ENCODE peak calls at places on chromosomes 6 and 20, in four cellular contexts. D is nephron progenitor cell, Q is tibial artery, R is uterus. W is an unnamed sample.

GRCh38 chr6:14165091-14165490 is 47.5 kb downstream of the CD83 start:
- DNase-seq in D (no peak), Q (no peak), R (no peak), W (no peak)

GRCh38 chr6:151847064-151847463 is 39.6 kb downstream of the ESR1 start:
- DNase-seq in D (peak), Q (no peak), R (no peak), W (peak)

GRCh38 chr6:28393912-28394662 is 5.5 kb downstream of the ZSCAN12 start:
- DNase-seq in D (no peak), Q (no peak), R (no peak), W (no peak)

GRCh38 chr6:11098009-11098408 is 4.4 kb downstream of the SMIM13 start:
- DNase-seq in D (no peak), Q (no peak), R (no peak), W (no peak)

GRCh38 chr6:82955841-82956240 is 109.8 kb downstream of the UBE3D start:
- DNase-seq in D (no peak), Q (no peak), R (no peak), W (no peak)

GRCh38 chr20:54716790-54717189 is 241.4 kb downstream of the DOK5 start:
- DNase-seq in D (no peak), Q (no peak), R (no peak), W (no peak)

GRCh38 chr6:4568138-4568537 is 208.1 kb upstream of the CDYL start:
- DNase-seq in D (no peak), Q (no peak), R (no peak), W (no peak)

GRCh38 chr6:159074120-159074684 is 29.4 kb upstream of the TAGAP start:
- DNase-seq in D (no peak), Q (no peak), R (no peak), W (no peak)

GRCh38 chr20:42082611-42083010 is 464.4 kb upstream of the CHD6 start:
- DNase-seq in D (no peak), Q (no peak), R (no peak), W (no peak)

GRCh38 chr6:124470803-124471202 is 491.4 kb upstream of the RNF217 start:
- DNase-seq in D (no peak), Q (no peak), R (no peak), W (no peak)

GRCh38 chr6:132919476-132919875 is 105.1 kb downstream of the RPS12 start:
- DNase-seq in D (no peak), Q (peak), R (peak), W (no peak)

GRCh38 chr20:24773751-24774201 is 175.3 kb upstream of the CST7 start:
- DNase-seq in D (no peak), Q (peak), R (no peak), W (no peak)

GRCh38 chr20:63782051-63782471 is 42.5 kb downstream of the SLC2A4RG start:
- DNase-seq in D (no peak), Q (no peak), R (no peak), W (no peak)
- TF ChIP-seq CTCF in D (no peak), Q (no peak), R (no peak), W (no peak)

GRCh38 chr6:30818426-30818841 is 65.9 kb upstream of the DDR1 start:
- DNase-seq in D (no peak), Q (no peak), R (no peak), W (no peak)

GRCh38 chr6:30816791-30817739 is 67.3 kb upstream of the DDR1 start:
- DNase-seq in D (no peak), Q (no peak), R (no peak), W (no peak)

GRCh38 chr6:30819287-30819917 is 64.9 kb upstream of the DDR1 start:
- DNase-seq in D (no peak), Q (no peak), R (no peak), W (no peak)

GRCh38 chr6:30821862-30822784 is 62.2 kb upstream of the DDR1 start:
- DNase-seq in D (no peak), Q (no peak), R (no peak), W (no peak)

DNA sequence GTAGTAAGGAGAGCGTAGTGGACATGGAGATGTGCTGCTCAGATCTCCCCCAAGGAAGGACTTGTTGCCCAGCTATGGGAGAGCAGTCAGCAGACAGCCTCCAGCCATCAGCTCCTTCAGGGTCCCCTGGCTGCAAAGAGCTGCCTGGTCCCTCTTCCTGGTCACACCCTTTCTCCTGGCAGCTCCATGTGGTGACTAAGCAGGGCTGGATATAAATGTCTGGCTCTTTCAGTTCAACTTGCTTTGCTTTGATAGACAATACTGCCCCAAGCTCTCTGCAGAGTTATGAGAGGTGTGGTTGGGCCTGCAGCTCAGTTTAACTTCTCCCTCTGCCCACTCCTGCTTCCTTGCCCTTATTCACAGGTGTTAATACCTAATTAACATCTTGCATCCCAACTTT is 64.1 kb upstream of the DDR1 start:
- DNase-seq in D (no peak), Q (peak), R (no peak), W (no peak)
- TF ChIP-seq CTCF in D (no peak), Q (no peak), R (no peak), W (no peak)

GRCh38 chr20:34108616-34109174 is 3.3 kb downstream of the EIF2S2 start:
- DNase-seq in D (no peak), Q (no peak), R (no peak), W (no peak)
- TF ChIP-seq CTCF in D (no peak), Q (no peak), R (no peak), W (no peak)

GRCh38 chr20:49914310-49915117 is 815 bp downstream of the SPATA2 start:
- DNase-seq in D (no peak), Q (peak), R (no peak), W (no peak)
- TF ChIP-seq CTCF in D (no peak), Q (no peak), R (no peak), W (no peak)

DNA sequence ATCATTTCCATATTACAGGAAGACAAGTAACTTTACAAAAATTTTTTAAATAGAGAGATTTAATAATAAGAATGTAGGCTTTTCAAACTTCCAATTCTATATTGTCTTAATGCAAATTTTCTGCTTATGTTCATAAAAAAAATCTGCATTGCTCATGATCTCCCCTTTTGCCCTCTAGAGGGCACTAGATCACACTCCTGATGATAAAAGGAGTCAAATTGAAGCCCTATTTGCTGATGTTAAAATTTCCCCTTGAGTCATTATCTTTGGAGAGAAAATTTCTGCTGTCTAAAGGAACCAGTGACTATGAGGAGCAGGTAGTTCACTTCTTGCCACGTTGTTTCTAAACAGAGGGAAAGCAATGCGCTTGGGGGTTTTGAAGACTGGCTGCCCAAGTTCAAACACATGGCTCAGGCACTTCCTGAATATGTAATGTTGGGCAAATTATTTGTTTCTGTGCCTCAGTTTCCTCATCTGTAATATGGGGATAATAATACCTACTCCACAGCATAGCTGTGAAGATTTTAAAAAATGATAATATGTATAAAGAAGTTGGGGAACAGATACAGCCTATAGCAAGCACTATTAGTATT is 874.2 kb downstream of the TFAP2A start:
- DNase-seq in D (no peak), Q (no peak), R (no peak), W (no peak)
- TF ChIP-seq CTCF in D (peak), Q (no peak), R (no peak), W (peak)

DNA sequence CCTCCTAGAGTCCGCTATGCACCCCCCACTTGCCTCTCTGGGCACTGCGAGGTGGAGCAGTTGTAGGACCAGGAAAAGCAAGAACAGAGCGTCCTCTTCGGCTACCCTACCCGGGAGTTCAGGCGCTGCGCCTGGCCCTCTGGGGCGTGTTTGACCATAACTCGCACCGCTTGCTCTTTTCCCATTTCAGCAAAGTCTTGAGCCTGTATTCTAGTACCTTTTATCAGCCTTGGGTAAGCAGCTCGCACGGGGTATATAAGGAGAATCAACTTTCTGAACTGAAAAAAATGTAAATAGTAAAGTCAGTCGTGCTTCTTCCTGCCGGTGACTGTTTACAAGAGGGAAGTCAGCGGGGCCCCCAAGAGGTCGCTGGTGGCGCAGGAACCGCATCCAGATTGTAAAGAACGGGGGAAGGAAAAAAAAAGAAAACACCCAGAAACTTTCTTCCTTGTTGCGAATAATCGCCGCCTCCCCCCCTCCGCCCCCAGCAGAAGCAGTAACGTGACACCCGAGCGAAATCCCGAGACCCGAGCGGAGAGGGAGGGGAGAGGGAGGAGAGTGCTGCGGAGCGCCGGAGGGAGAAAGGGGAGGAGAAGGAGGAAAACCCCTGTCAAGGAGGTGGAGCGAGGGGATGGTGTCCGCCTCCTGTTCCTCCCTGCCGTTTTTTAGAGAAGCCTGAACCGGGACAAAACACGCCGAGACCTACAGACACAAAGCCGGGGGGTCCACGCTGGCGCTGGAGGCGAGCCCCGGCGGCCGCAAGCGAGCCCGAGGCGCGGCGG is at the start of gene UST:
- DNase-seq in D (peak), Q (peak), R (peak), W (peak)
- TF ChIP-seq CTCF in D (peak), Q (no peak), R (peak), W (peak)

GRCh38 chr6:70706491-70707123 is 38.9 kb downstream of the SMAP1 start:
- DNase-seq in D (no peak), Q (no peak), R (no peak), W (no peak)
- TF ChIP-seq CTCF in D (peak), Q (peak), R (peak), W (peak)

GRCh38 chr6:169490830-169491229 is 211.0 kb downstream of the WDR27 start:
- DNase-seq in D (no peak), Q (no peak), R (no peak), W (no peak)

GRCh38 chr6:169491482-169491881 is 210.3 kb downstream of the WDR27 start:
- DNase-seq in D (no peak), Q (no peak), R (no peak), W (no peak)

GRCh38 chr6:169490409-169490708 is 211.5 kb downstream of the WDR27 start:
- DNase-seq in D (no peak), Q (no peak), R (no peak), W (no peak)

GRCh38 chr6:169489642-169490408 is 212.0 kb downstream of the WDR27 start:
- DNase-seq in D (no peak), Q (no peak), R (no peak), W (no peak)

DNA sequence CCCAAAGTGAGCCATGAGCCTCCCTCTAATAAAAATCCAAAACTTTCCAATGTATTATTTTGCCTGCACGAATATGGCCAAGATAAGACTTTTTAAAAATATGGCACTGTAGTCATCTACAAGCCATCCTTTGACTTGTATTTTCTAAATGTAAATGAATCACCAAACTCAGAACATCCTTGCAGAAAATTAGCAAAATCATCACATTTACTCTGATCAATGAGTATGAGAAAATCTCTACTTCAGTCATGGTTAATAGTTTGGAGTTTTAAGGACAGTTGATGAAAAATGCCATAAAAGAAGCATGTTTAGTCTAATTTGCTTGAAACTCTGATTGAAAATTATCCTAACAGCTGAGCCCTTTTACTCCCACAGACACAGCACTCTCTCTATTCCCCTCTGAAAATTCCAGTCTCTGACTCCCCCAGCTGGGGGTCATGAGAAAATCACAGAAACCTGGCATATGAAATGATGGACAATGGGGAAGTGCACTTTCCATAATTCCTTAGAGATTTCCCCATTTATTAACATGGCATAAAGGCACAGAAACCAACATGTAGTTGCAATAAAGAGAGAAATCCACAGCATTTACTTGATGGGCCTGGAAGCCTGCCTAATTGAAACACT is 214.1 kb downstream of the WDR27 start:
- DNase-seq in D (no peak), Q (no peak), R (no peak), W (no peak)
- TF ChIP-seq CTCF in D (no peak), Q (peak), R (peak), W (no peak)